ENCODE peak calls at places on chromosomes 3 and 15, in five cellular contexts. X, T, M, L and F are unnamed samples.
A peak's percentile ranks its signal among the peaks of the same experiment; 100 is the strongest.

GRCh38 chr3:42179110-42179725 is 86.8 kb downstream of the CCK start:
- DNase-seq in T (peak; percentile 93), L (peak; percentile 89), M (peak; percentile 54), X (peak; percentile 48), F (peak; percentile 73)

GRCh38 chr15:101084801-101085200 is 165.6 kb downstream of the LRRK1 start:
- DNase-seq in T (no peak), X (no peak), M (no peak), L (no peak), F (no peak)

GRCh38 chr3:31495971-31496370 is 36.8 kb upstream of the STT3B start:
- DNase-seq in X (no peak), T (peak; percentile 50), L (no peak), M (no peak), F (no peak)

GRCh38 chr3:196654006-196654405 is 14.5 kb downstream of the NRROS start:
- DNase-seq in L (peak; percentile 62), T (no peak), X (no peak), M (no peak), F (no peak)

GRCh38 chr3:118980832-118981231 is 53.8 kb downstream of the IGSF11 start:
- DNase-seq in X (no peak), L (no peak), T (no peak), M (no peak), F (no peak)

GRCh38 chr3:48157950-48158376 is 30.3 kb downstream of the CDC25A start:
- DNase-seq in X (peak; percentile 59), T (peak; percentile 70), M (peak; percentile 87), L (peak; percentile 72), F (peak; percentile 86)

GRCh38 chr3:182473191-182473710 is 320.1 kb upstream of the ATP11B start:
- DNase-seq in M (no peak), X (no peak), T (no peak), L (no peak), F (no peak)

GRCh38 chr3:141231923-141232861 is 567 bp downstream of the PXYLP1 start:
- DNase-seq in T (no peak), X (peak; percentile 29), M (peak; percentile 75), L (peak; percentile 18), F (peak; percentile 61)

GRCh38 chr3:129824926-129825541 is 68.5 kb downstream of the TMCC1 start:
- DNase-seq in X (peak; percentile 58), M (peak; percentile 61), T (peak; percentile 58), L (peak; percentile 61), F (no peak)

GRCh38 chr3:87694678-87695077 is 364.1 kb downstream of the CGGBP1 start:
- DNase-seq in M (no peak), X (no peak), L (no peak), T (no peak), F (no peak)

GRCh38 chr3:197496746-197497125 is 59.0 kb downstream of the BDH1 start:
- DNase-seq in T (no peak), L (no peak), M (no peak), X (no peak), F (no peak)

GRCh38 chr15:84783493-84784251 is 33.5 kb upstream of the ALPK3 start:
- DNase-seq in L (no peak), X (no peak), M (peak; percentile 72), T (no peak), F (no peak)

GRCh38 chr3:42192334-42193200 is 73.4 kb downstream of the CCK start:
- DNase-seq in X (no peak), T (peak; percentile 43), L (peak; percentile 50), M (no peak), F (no peak)

GRCh38 chr3:8001307-8001706 is 500.3 kb upstream of the LMCD1 start:
- DNase-seq in X (no peak), T (no peak), L (no peak), M (no peak), F (no peak)

GRCh38 chr3:42674151-42674550 is 11.2 kb upstream of the KLHL40 start:
- DNase-seq in L (no peak), T (no peak), X (no peak), M (no peak), F (no peak)

GRCh38 chr15:43511012-43511885 is 6.2 kb upstream of the MAP1A start:
- DNase-seq in T (no peak), L (peak; percentile 50), M (peak; percentile 63), X (no peak), F (peak; percentile 44)

GRCh38 chr3:42377681-42378080 is 32.7 kb downstream of the LYZL4 start:
- DNase-seq in T (no peak), M (no peak), X (no peak), L (no peak), F (no peak)

GRCh38 chr15:75073197-75073596 is 49.8 kb downstream of the PPCDC start:
- DNase-seq in L (no peak), X (no peak), T (no peak), M (no peak), F (no peak)

GRCh38 chr3:128992926-128993460 is 883 bp downstream of the CFAP92 start:
- DNase-seq in L (no peak), X (no peak), T (no peak), M (peak; percentile 62), F (no peak)

GRCh38 chr15:78177447-78177873 is 28.3 kb downstream of the IDH3A start:
- DNase-seq in L (peak; percentile 35), T (no peak), M (peak; percentile 88), X (peak; percentile 39), F (no peak)

GRCh38 chr3:113753376-113753985 is 6.6 kb downstream of the ATP6V1A start:
- DNase-seq in X (peak; percentile 11), M (no peak), T (no peak), L (no peak), F (no peak)

GRCh38 chr15:67803996-67804843 is 21.1 kb upstream of the SKOR1 start:
- DNase-seq in T (no peak), M (peak; percentile 78), L (no peak), X (no peak), F (no peak)
- H4K91ac ChIP-seq in T (no peak overlapping the region), M (peak overlapping the region; percentile 75), L (no peak overlapping the region), X (no peak overlapping the region), F (no peak overlapping the region)

DNA sequence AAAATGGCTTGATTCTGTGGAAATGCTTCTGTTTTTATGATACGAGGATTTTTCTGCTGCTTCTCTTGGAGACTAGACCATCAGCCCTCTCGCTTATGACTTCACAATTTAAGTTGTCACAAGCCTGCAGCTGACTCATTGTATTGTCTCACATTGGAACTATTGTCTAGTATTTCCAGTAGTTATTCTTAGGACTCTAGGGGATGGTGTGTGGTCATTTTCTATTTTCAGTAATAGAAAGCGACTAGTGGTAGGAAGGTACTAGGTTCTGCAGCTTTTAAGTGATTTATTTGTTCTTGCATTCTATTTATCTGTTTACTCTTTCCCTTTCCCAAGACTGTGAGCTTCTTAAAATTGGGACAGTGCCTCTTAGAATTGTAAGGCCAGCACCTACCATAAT is 66.3 kb upstream of the CRTC3 start:
- DNase-seq in T (peak; percentile 76), L (peak; percentile 70), M (no peak), X (no peak), F (peak; percentile 52)
- H3K4me3 ChIP-seq in T (no peak overlapping the region), L (peak overlapping the region; percentile 43), M (no peak overlapping the region), X (no peak overlapping the region), F (no peak overlapping the region)

DNA sequence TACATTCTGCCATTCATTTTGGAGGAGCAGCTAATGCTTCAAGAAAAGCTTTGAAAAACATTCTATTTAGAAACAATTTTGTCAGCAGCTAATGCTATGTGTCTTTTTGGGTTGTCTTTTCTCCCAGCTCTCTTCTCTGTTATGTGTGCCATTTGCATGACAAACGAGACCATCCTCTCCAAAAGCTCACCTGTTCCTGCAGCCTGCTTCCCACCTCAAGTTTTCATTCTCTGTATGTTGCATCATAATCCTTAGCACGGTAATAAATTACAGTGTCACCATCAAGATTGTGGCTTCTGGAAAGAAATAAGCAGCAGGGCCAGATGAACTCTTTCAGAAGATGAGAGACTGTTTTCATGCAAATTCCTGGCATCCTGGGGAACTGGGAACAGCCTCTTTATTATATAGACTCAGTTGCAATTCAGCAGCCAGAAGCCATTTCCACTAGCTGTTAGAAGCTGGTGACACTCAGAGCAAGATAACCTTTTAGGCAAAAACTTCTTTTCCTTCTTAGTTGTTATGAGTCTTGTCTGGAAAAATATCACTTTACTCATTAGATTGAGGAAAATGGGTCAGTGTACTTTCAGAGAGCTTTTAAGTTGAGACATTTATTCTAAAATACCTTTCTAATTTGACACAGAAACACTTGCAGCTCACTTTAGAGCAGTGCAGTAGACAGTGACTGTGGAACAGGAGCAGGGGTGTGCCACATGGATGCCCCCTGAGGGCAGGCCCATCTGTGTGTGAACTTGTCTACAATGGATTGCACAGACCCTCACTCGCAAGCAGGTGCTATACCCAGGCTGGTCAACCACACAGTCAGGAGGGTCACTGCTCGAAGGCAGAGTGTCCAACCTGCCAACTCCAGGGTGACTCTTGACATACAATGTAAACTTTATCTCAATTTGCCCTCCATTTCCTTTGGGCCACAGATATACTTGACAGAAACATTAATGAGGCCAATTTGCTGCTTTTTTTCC is 436.9 kb downstream of the EPHB1 start:
- DNase-seq in X (no peak), T (no peak), L (no peak), M (no peak), F (no peak)
- H4K91ac ChIP-seq in X (no peak overlapping the region), T (no peak overlapping the region), L (no peak overlapping the region), M (peak overlapping the region; percentile 98), F (no peak overlapping the region)

GRCh38 chr3:14166877-14167605 is 11.4 kb downstream of the XPC start:
- DNase-seq in M (no peak), T (peak; percentile 26), X (no peak), L (no peak), F (no peak)

GRCh38 chr3:14169871-14170270 is 8.5 kb downstream of the XPC start:
- DNase-seq in M (no peak), T (peak; percentile 18), X (no peak), L (no peak), F (no peak)

GRCh38 chr3:14172480-14172879 is 5.9 kb downstream of the XPC start:
- DNase-seq in X (no peak), L (no peak), M (no peak), T (no peak), F (no peak)

GRCh38 chr3:14174483-14174882 is 3.9 kb downstream of the XPC start:
- DNase-seq in T (peak; percentile 57), M (no peak), L (no peak), X (no peak), F (no peak)

GRCh38 chr3:14170569-14171159 is 7.7 kb downstream of the XPC start:
- DNase-seq in X (no peak), T (peak; percentile 90), M (no peak), L (no peak), F (peak; percentile 16)
- H3K4me3 ChIP-seq in X (no peak overlapping the region), T (no peak overlapping the region), M (no peak overlapping the region), L (peak overlapping the region; percentile 21), F (no peak overlapping the region)

GRCh38 chr3:51983578-51984268 is 388 bp downstream of the ACY1 start:
- DNase-seq in M (no peak), X (no peak), T (no peak), L (no peak), F (no peak)
- H4K91ac ChIP-seq in M (no peak overlapping the region), X (no peak overlapping the region), T (peak overlapping the region; percentile 78), L (peak overlapping the region; percentile 63), F (peak overlapping the region; percentile 58)

DNA sequence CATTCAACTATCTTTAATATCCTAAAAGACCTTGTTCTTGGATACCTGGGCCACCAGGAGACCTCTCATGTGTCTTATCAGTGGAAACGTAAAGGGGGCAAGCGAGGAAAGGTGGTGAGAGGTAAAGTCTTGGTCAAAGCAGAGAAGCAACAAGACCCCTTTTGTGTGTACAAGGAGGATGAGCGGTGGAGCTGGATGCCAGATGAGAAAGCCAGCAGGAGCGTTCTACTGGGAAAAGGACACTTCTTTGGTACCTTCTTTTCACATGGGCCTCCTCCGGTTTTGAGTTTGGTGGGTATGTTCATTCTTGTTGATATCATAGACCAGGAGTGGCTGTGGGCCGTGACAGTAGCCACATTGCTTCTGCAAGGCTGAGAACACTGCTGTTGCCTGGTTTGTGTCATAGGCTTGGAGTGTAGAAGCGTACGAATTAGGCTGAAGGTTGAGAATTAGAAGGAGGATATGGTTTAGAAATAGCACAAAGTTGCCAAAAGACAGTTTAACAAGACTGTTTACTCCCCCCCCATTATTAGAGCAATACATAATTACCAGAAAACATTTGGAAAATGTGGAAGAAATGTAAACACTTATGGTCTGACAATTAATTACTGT is 46.8 kb upstream of the VILL start:
- DNase-seq in T (no peak), M (peak; percentile 29), X (no peak), L (peak; percentile 71), F (peak; percentile 49)
- H3K4me3 ChIP-seq in T (no peak overlapping the region), M (no peak overlapping the region), X (no peak overlapping the region), L (no peak overlapping the region), F (no peak overlapping the region)